ENCODE peak calls at places on chromosomes 3 and 15, in nine cellular contexts. One of them, this sample, is unnamed.
A peak's percentile ranks its signal among the peaks of the same experiment; 100 is the strongest.

GRCh38 chr3:151631946-151632345 is 101.8 kb upstream of the AADACL2 start:
- DNase-seq in NCI-H2171 treated with DMSO at 0.1 percent for 48 hours: no peak
- DNase-seq in hippocampal formation: no peak
- DNase-seq in AG04449: no peak
- DNase-seq in stomach: no peak
- DNase-seq in heart left ventricle: no peak
- DNase-seq in DMS53: no peak
- DNase-seq in neural progenitor cell: no peak
- DNase-seq in NCI-H226: no peak
- DNase-seq in this sample: no peak

GRCh38 chr15:72818632-72819031 is 35.1 kb upstream of the ADPGK start:
- DNase-seq in NCI-H226: no peak
- DNase-seq in AG04449: no peak
- DNase-seq in neural progenitor cell: no peak
- DNase-seq in NCI-H2171 treated with DMSO at 0.1 percent for 48 hours: no peak
- DNase-seq in heart left ventricle: no peak
- DNase-seq in DMS53: no peak
- DNase-seq in hippocampal formation: no peak
- DNase-seq in stomach: no peak
- DNase-seq in this sample: no peak

GRCh38 chr3:20060924-20061323 is 20.7 kb downstream of the KAT2B start:
- DNase-seq in hippocampal formation: no peak
- DNase-seq in NCI-H2171 treated with DMSO at 0.1 percent for 48 hours: no peak
- DNase-seq in AG04449: no peak
- DNase-seq in NCI-H226: peak; percentile 61
- DNase-seq in neural progenitor cell: no peak
- DNase-seq in stomach: no peak
- DNase-seq in DMS53: no peak
- DNase-seq in heart left ventricle: no peak
- DNase-seq in this sample: no peak

GRCh38 chr3:38567498-38567897 is 71.4 kb downstream of the EXOG start:
- DNase-seq in stomach: peak; percentile 5
- DNase-seq in hippocampal formation: no peak
- DNase-seq in NCI-H226: no peak
- DNase-seq in DMS53: no peak
- DNase-seq in heart left ventricle: no peak
- DNase-seq in NCI-H2171 treated with DMSO at 0.1 percent for 48 hours: no peak
- DNase-seq in AG04449: no peak
- DNase-seq in neural progenitor cell: no peak
- DNase-seq in this sample: no peak

GRCh38 chr3:134341391-134341790 is 32.9 kb downstream of the AMOTL2 start:
- DNase-seq in heart left ventricle: no peak
- DNase-seq in NCI-H226: no peak
- DNase-seq in stomach: no peak
- DNase-seq in DMS53: peak; percentile 29
- DNase-seq in NCI-H2171 treated with DMSO at 0.1 percent for 48 hours: peak; percentile 39
- DNase-seq in hippocampal formation: no peak
- DNase-seq in neural progenitor cell: no peak
- DNase-seq in AG04449: no peak
- DNase-seq in this sample: no peak

GRCh38 chr3:61979645-61980430 is 393.5 kb downstream of the FEZF2 start:
- DNase-seq in heart left ventricle: no peak
- DNase-seq in NCI-H2171 treated with DMSO at 0.1 percent for 48 hours: no peak
- DNase-seq in stomach: no peak
- DNase-seq in hippocampal formation: no peak
- DNase-seq in NCI-H226: no peak
- DNase-seq in DMS53: no peak
- DNase-seq in neural progenitor cell: no peak
- DNase-seq in AG04449: no peak
- DNase-seq in this sample: no peak

GRCh38 chr3:42836545-42837123 is 27.4 kb downstream of the ACKR2 start:
- DNase-seq in stomach: no peak
- DNase-seq in NCI-H2171 treated with DMSO at 0.1 percent for 48 hours: no peak
- DNase-seq in heart left ventricle: no peak
- DNase-seq in hippocampal formation: no peak
- DNase-seq in NCI-H226: peak; percentile 41
- DNase-seq in DMS53: no peak
- DNase-seq in neural progenitor cell: no peak
- DNase-seq in AG04449: no peak
- DNase-seq in this sample: no peak

GRCh38 chr3:126317029-126317996 is 39.9 kb downstream of the KLF15 start:
- DNase-seq in neural progenitor cell: no peak
- DNase-seq in stomach: no peak
- DNase-seq in DMS53: no peak
- DNase-seq in heart left ventricle: no peak
- DNase-seq in hippocampal formation: no peak
- DNase-seq in NCI-H226: no peak
- DNase-seq in AG04449: no peak
- DNase-seq in NCI-H2171 treated with DMSO at 0.1 percent for 48 hours: no peak
- DNase-seq in this sample: no peak

GRCh38 chr15:29924750-29925149 is 102.5 kb upstream of the TJP1 start:
- DNase-seq in neural progenitor cell: peak; percentile 88
- DNase-seq in DMS53: peak; percentile 78
- DNase-seq in NCI-H2171 treated with DMSO at 0.1 percent for 48 hours: peak; percentile 36
- DNase-seq in AG04449: peak; percentile 46
- DNase-seq in heart left ventricle: peak; percentile 42
- DNase-seq in stomach: no peak
- DNase-seq in hippocampal formation: no peak
- DNase-seq in NCI-H226: peak; percentile 85
- DNase-seq in this sample: no peak

GRCh38 chr3:149512073-149512782 is 37.7 kb downstream of the TM4SF4 start:
- DNase-seq in hippocampal formation: peak; percentile 48
- DNase-seq in NCI-H226: peak; percentile 23
- DNase-seq in heart left ventricle: peak; percentile 61
- DNase-seq in DMS53: peak; percentile 79
- DNase-seq in stomach: peak; percentile 67
- DNase-seq in neural progenitor cell: peak; percentile 85
- DNase-seq in NCI-H2171 treated with DMSO at 0.1 percent for 48 hours: peak; percentile 24
- DNase-seq in AG04449: no peak
- DNase-seq in this sample: peak; percentile 64

GRCh38 chr3:177482048-177482741 is 284.9 kb upstream of the TBL1XR1 start:
- DNase-seq in heart left ventricle: no peak
- DNase-seq in NCI-H2171 treated with DMSO at 0.1 percent for 48 hours: no peak
- DNase-seq in NCI-H226: no peak
- DNase-seq in hippocampal formation: no peak
- DNase-seq in stomach: no peak
- DNase-seq in neural progenitor cell: no peak
- DNase-seq in AG04449: no peak
- DNase-seq in DMS53: no peak
- DNase-seq in this sample: no peak

GRCh38 chr3:81485444-81485865 is 276.0 kb downstream of the GBE1 start:
- DNase-seq in stomach: no peak
- DNase-seq in neural progenitor cell: no peak
- DNase-seq in NCI-H226: peak; percentile 45
- DNase-seq in heart left ventricle: no peak
- DNase-seq in hippocampal formation: no peak
- DNase-seq in AG04449: peak; percentile 47
- DNase-seq in DMS53: no peak
- DNase-seq in NCI-H2171 treated with DMSO at 0.1 percent for 48 hours: no peak
- DNase-seq in this sample: no peak

GRCh38 chr3:66567066-66567465 is 66.2 kb upstream of the LRIG1 start:
- DNase-seq in hippocampal formation: no peak
- DNase-seq in neural progenitor cell: no peak
- DNase-seq in NCI-H2171 treated with DMSO at 0.1 percent for 48 hours: no peak
- DNase-seq in stomach: no peak
- DNase-seq in DMS53: no peak
- DNase-seq in AG04449: peak; percentile 96
- DNase-seq in NCI-H226: no peak
- DNase-seq in heart left ventricle: no peak
- DNase-seq in this sample: no peak

GRCh38 chr3:51330046-51330445 is 55.0 kb upstream of the MANF start:
- DNase-seq in AG04449: no peak
- DNase-seq in NCI-H226: no peak
- DNase-seq in hippocampal formation: no peak
- DNase-seq in stomach: no peak
- DNase-seq in neural progenitor cell: no peak
- DNase-seq in heart left ventricle: no peak
- DNase-seq in NCI-H2171 treated with DMSO at 0.1 percent for 48 hours: no peak
- DNase-seq in DMS53: no peak
- DNase-seq in this sample: no peak

GRCh38 chr15:56250626-56251025 is 6.9 kb upstream of the RFX7 start:
- DNase-seq in heart left ventricle: no peak
- DNase-seq in hippocampal formation: no peak
- DNase-seq in NCI-H2171 treated with DMSO at 0.1 percent for 48 hours: no peak
- DNase-seq in neural progenitor cell: no peak
- DNase-seq in stomach: no peak
- DNase-seq in AG04449: no peak
- DNase-seq in NCI-H226: no peak
- DNase-seq in DMS53: no peak
- DNase-seq in this sample: no peak

GRCh38 chr3:127366383-127366782 is 78.5 kb upstream of the PRR20G start:
- DNase-seq in heart left ventricle: no peak
- DNase-seq in DMS53: no peak
- DNase-seq in stomach: no peak
- DNase-seq in hippocampal formation: no peak
- DNase-seq in neural progenitor cell: peak; percentile 26
- DNase-seq in NCI-H226: no peak
- DNase-seq in NCI-H2171 treated with DMSO at 0.1 percent for 48 hours: no peak
- DNase-seq in AG04449: no peak
- DNase-seq in this sample: no peak

GRCh38 chr3:188680189-188680588 is 491.6 kb upstream of the TPRG1 start:
- DNase-seq in NCI-H226: peak; percentile 55
- DNase-seq in NCI-H2171 treated with DMSO at 0.1 percent for 48 hours: no peak
- DNase-seq in heart left ventricle: no peak
- DNase-seq in neural progenitor cell: no peak
- DNase-seq in stomach: no peak
- DNase-seq in hippocampal formation: no peak
- DNase-seq in DMS53: no peak
- DNase-seq in AG04449: no peak
- DNase-seq in this sample: no peak

GRCh38 chr15:26971303-26972018 is 480 bp downstream of the GABRG3 start:
- DNase-seq in neural progenitor cell: peak; percentile 65
- DNase-seq in DMS53: peak; percentile 53
- DNase-seq in stomach: no peak
- DNase-seq in heart left ventricle: no peak
- DNase-seq in NCI-H226: no peak
- DNase-seq in hippocampal formation: no peak
- DNase-seq in NCI-H2171 treated with DMSO at 0.1 percent for 48 hours: no peak
- DNase-seq in AG04449: no peak
- DNase-seq in this sample: no peak

GRCh38 chr3:108474581-108474980 is 35.8 kb downstream of the MYH15 start:
- DNase-seq in DMS53: no peak
- DNase-seq in NCI-H226: no peak
- DNase-seq in neural progenitor cell: no peak
- DNase-seq in stomach: no peak
- DNase-seq in hippocampal formation: no peak
- DNase-seq in heart left ventricle: no peak
- DNase-seq in AG04449: no peak
- DNase-seq in NCI-H2171 treated with DMSO at 0.1 percent for 48 hours: no peak
- DNase-seq in this sample: no peak

GRCh38 chr15:99430881-99431401 is 134.8 kb upstream of the MEF2A start:
- DNase-seq in hippocampal formation: no peak
- DNase-seq in AG04449: no peak
- DNase-seq in neural progenitor cell: no peak
- DNase-seq in NCI-H226: no peak
- DNase-seq in NCI-H2171 treated with DMSO at 0.1 percent for 48 hours: no peak
- DNase-seq in heart left ventricle: no peak
- DNase-seq in stomach: no peak
- DNase-seq in DMS53: no peak
- DNase-seq in this sample: no peak

GRCh38 chr15:92580521-92580920 is 75.1 kb downstream of the FAM174B start:
- DNase-seq in NCI-H2171 treated with DMSO at 0.1 percent for 48 hours: no peak
- DNase-seq in heart left ventricle: no peak
- DNase-seq in DMS53: no peak
- DNase-seq in neural progenitor cell: no peak
- DNase-seq in stomach: no peak
- DNase-seq in NCI-H226: no peak
- DNase-seq in AG04449: no peak
- DNase-seq in hippocampal formation: no peak
- DNase-seq in this sample: no peak